ENCODE peak calls at places on chromosomes 5 and 9, in eight cellular contexts. K is PC-9, M is GM12865, C is AG09309, O is ELR, Q is epithelial cell of prostate, H is ACHN, P is coronary artery. N is an unnamed sample.
A peak's percentile ranks its signal among the peaks of the same experiment; 100 is the strongest.

GRCh38 chr9:103991001-103991400 is 103.1 kb upstream of the SMC2 start:
- DNase-seq in K (no peak), M (no peak), C (no peak), O (no peak), Q (no peak), H (no peak), P (no peak), N (no peak)

GRCh38 chr9:134399435-134400056 is 73.3 kb downstream of the RXRA start:
- DNase-seq in K (no peak), M (peak; percentile 63), C (no peak), O (peak; percentile 64), Q (no peak), H (peak; percentile 14), P (no peak), N (peak; percentile 62)

GRCh38 chr5:134451618-134452505 is 40.2 kb upstream of the CDKN2AIPNL start:
- DNase-seq in K (peak; percentile 59), M (no peak), C (no peak), O (peak; percentile 84), Q (no peak), H (peak; percentile 66), P (no peak), N (peak; percentile 86)

GRCh38 chr9:80995759-80996158 is 693.6 kb downstream of the TLE1 start:
- DNase-seq in K (no peak), M (no peak), C (peak; percentile 45), O (peak; percentile 95), Q (peak; percentile 68), H (no peak), P (no peak), N (peak; percentile 59)

GRCh38 chr5:26148569-26149107 is 889.7 kb downstream of the CDH9 start:
- DNase-seq in K (no peak), M (no peak), C (no peak), O (no peak), Q (no peak), H (no peak), P (no peak), N (no peak)

GRCh38 chr9:35687306-35687705 is 2.4 kb downstream of the TPM2 start:
- DNase-seq in K (no peak), M (no peak), C (no peak), O (no peak), Q (no peak), H (no peak), P (no peak), N (no peak)

GRCh38 chr5:133269707-133270106 is 217.9 kb downstream of the HSPA4 start:
- DNase-seq in K (no peak), M (no peak), C (no peak), O (no peak), Q (no peak), H (no peak), P (no peak), N (no peak)

GRCh38 chr5:161691911-161692310 is 6.4 kb downstream of the GABRA6 start:
- DNase-seq in K (no peak), M (no peak), C (no peak), O (no peak), Q (no peak), H (no peak), P (no peak), N (no peak)

GRCh38 chr9:22342489-22343217 is 104.0 kb upstream of the DMRTA1 start:
- DNase-seq in K (no peak), M (no peak), C (no peak), O (peak; percentile 78), Q (no peak), H (peak; percentile 71), P (no peak), N (peak; percentile 64)

GRCh38 chr5:132886064-132886823 is 12.8 kb downstream of the LEAP2 start:
- DNase-seq in K (no peak), M (peak; percentile 22), C (no peak), O (no peak), Q (no peak), H (no peak), P (no peak), N (no peak)